ENCODE peak calls at places on chromosome 5, in ten cellular contexts. One of them, this sample, is unnamed. For H3K9me3, the result is how much of the 10 kb centered on the place peaks cover.

GRCh38 chr5:35856186-35857003 is at the start of gene IL7R:
- DNase-seq in HCT116: no peak
- DNase-seq in suprapubic skin: no peak
- DNase-seq in IMR-90: peak
- DNase-seq in AG04450: peak
- DNase-seq in HepG2: no peak
- DNase-seq in colonic mucosa: no peak
- DNase-seq in PC-3: peak
- DNase-seq in sigmoid colon: no peak
- DNase-seq in heart right ventricle: no peak
- DNase-seq in this sample: no peak

GRCh38 chr5:9054821-9055589 is 490.9 kb downstream of the SEMA5A start:
- DNase-seq in HCT116: no peak
- DNase-seq in suprapubic skin: no peak
- DNase-seq in IMR-90: peak
- DNase-seq in AG04450: no peak
- DNase-seq in HepG2: no peak
- DNase-seq in colonic mucosa: no peak
- DNase-seq in PC-3: peak
- DNase-seq in sigmoid colon: no peak
- DNase-seq in heart right ventricle: no peak
- DNase-seq in this sample: no peak

GRCh38 chr5:95043648-95044047 is 241.2 kb downstream of the MCTP1 start:
- DNase-seq in HCT116: no peak
- DNase-seq in suprapubic skin: no peak
- DNase-seq in IMR-90: no peak
- DNase-seq in AG04450: no peak
- DNase-seq in HepG2: no peak
- DNase-seq in colonic mucosa: no peak
- DNase-seq in PC-3: no peak
- DNase-seq in sigmoid colon: no peak
- DNase-seq in heart right ventricle: no peak
- DNase-seq in this sample: no peak

GRCh38 chr5:3602713-3603502 is 7.3 kb downstream of the IRX1 start:
- DNase-seq in HCT116: no peak
- DNase-seq in suprapubic skin: no peak
- DNase-seq in IMR-90: no peak
- DNase-seq in AG04450: no peak
- DNase-seq in HepG2: peak
- DNase-seq in colonic mucosa: no peak
- DNase-seq in PC-3: no peak
- DNase-seq in sigmoid colon: no peak
- DNase-seq in heart right ventricle: no peak
- DNase-seq in this sample: peak

GRCh38 chr5:175700991-175701390 is 43.1 kb downstream of the HRH2 start:
- DNase-seq in HCT116: peak
- DNase-seq in suprapubic skin: peak
- DNase-seq in IMR-90: no peak
- DNase-seq in AG04450: no peak
- DNase-seq in HepG2: no peak
- DNase-seq in colonic mucosa: no peak
- DNase-seq in PC-3: peak
- DNase-seq in sigmoid colon: no peak
- DNase-seq in heart right ventricle: no peak
- DNase-seq in this sample: no peak

GRCh38 chr5:38883842-38884241 is 38.0 kb downstream of the OSMR start:
- DNase-seq in HCT116: no peak
- DNase-seq in suprapubic skin: no peak
- DNase-seq in IMR-90: no peak
- DNase-seq in AG04450: no peak
- DNase-seq in HepG2: no peak
- DNase-seq in colonic mucosa: no peak
- DNase-seq in PC-3: no peak
- DNase-seq in sigmoid colon: no peak
- DNase-seq in heart right ventricle: no peak
- DNase-seq in this sample: no peak

GRCh38 chr5:163162645-163163044 is 274.8 kb upstream of the CCNG1 start:
- DNase-seq in HCT116: no peak
- DNase-seq in suprapubic skin: no peak
- DNase-seq in IMR-90: no peak
- DNase-seq in AG04450: no peak
- DNase-seq in HepG2: no peak
- DNase-seq in colonic mucosa: no peak
- DNase-seq in PC-3: no peak
- DNase-seq in sigmoid colon: no peak
- DNase-seq in heart right ventricle: no peak
- DNase-seq in this sample: no peak

GRCh38 chr5:137630216-137630971 is 105.5 kb downstream of the KLHL3 start:
- DNase-seq in HCT116: no peak
- DNase-seq in suprapubic skin: no peak
- DNase-seq in IMR-90: no peak
- DNase-seq in AG04450: no peak
- DNase-seq in HepG2: no peak
- DNase-seq in colonic mucosa: no peak
- DNase-seq in PC-3: no peak
- DNase-seq in sigmoid colon: no peak
- DNase-seq in heart right ventricle: no peak
- DNase-seq in this sample: peak

GRCh38 chr5:2704806-2705645 is 46.5 kb downstream of the IRX2 start:
- DNase-seq in HCT116: no peak
- DNase-seq in suprapubic skin: no peak
- DNase-seq in IMR-90: no peak
- DNase-seq in AG04450: no peak
- DNase-seq in HepG2: no peak
- DNase-seq in colonic mucosa: no peak
- DNase-seq in PC-3: no peak
- DNase-seq in sigmoid colon: peak
- DNase-seq in heart right ventricle: no peak
- DNase-seq in this sample: no peak

GRCh38 chr5:142357469-142358090 is 32.8 kb upstream of the SPRY4 start:
- DNase-seq in HCT116: no peak
- DNase-seq in suprapubic skin: peak
- DNase-seq in IMR-90: peak
- DNase-seq in AG04450: no peak
- DNase-seq in HepG2: no peak
- DNase-seq in colonic mucosa: no peak
- DNase-seq in PC-3: no peak
- DNase-seq in sigmoid colon: peak
- DNase-seq in heart right ventricle: no peak
- DNase-seq in this sample: peak

DNA sequence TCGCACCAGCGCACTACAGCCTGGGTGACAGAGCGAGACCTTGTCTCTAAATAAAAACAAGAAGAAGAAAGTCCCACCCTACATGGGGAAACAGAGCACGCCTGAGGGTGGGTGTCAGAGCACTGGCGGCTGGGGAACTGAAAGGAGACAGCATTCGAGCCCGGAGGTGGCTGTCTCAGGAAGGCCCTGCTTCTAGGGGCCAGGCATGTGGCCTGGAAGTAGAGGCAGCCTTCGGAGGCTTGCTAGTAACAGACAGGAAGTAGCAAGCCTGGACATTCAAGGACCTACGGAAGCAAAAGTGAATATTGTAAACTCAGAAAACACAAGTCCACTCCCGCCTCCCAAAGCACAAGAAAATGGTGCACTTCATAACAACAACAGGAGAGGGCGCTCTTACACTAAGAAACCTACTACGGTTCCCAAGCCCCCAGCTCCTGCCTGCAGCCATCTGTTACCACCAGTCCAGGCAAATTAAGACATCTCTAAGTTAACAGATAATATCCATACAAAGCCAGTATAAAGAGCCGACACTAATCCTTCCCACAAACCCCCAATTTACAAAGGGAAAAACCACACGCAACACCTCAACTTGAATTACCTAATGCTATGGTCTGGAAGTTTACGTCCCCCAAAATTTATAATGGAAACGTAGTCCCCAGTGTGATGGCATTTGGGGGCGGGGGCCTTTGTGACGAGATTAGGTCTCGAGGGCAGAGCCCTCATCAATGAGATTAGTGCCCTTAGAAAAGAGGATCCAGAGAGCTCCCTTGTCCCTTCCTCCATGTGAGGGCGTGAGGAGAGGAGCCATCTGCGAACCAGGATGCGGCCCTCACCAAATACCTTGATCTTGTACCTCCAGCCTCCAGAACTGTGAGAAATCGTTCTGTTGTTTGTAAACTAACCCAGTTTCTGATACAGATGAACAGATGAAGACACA is 7.7 kb downstream of the RASGEF1C start:
- DNase-seq in HCT116: peak
- DNase-seq in suprapubic skin: no peak
- DNase-seq in IMR-90: no peak
- DNase-seq in AG04450: no peak
- DNase-seq in HepG2: peak
- DNase-seq in colonic mucosa: no peak
- DNase-seq in PC-3: peak
- DNase-seq in sigmoid colon: no peak
- DNase-seq in heart right ventricle: no peak
- DNase-seq in this sample: peak
- TF ChIP-seq CTCF in HCT116: peak
- TF ChIP-seq CTCF in suprapubic skin: no peak
- TF ChIP-seq CTCF in IMR-90: peak
- TF ChIP-seq CTCF in AG04450: peak
- TF ChIP-seq CTCF in HepG2: peak
- TF ChIP-seq CTCF in colonic mucosa: peak
- TF ChIP-seq CTCF in PC-3: peak
- TF ChIP-seq CTCF in sigmoid colon: no peak
- TF ChIP-seq CTCF in heart right ventricle: peak
- TF ChIP-seq CTCF in this sample: peak

DNA sequence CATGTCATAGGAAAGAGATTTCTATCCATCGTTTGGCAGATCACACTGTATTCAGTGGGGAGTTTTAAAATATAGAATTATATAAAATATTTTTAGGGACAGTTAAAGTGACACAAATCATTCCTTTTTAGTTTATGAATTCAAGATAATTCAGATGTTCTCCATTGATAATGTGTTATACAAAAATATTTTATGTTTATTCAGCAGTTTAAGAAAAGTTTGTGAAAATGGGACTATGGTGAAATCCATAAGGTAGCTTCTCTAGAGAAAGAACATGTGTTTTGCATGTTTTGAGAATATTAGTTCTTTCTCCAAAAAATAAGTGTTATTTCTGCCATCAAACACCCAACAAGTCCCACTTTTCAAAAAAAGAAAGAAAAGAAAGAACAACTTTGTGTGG is 122.9 kb downstream of the EMB start:
- DNase-seq in HCT116: no peak
- DNase-seq in suprapubic skin: no peak
- DNase-seq in IMR-90: no peak
- DNase-seq in AG04450: no peak
- DNase-seq in HepG2: no peak
- DNase-seq in colonic mucosa: no peak
- DNase-seq in PC-3: no peak
- DNase-seq in sigmoid colon: no peak
- DNase-seq in heart right ventricle: no peak
- DNase-seq in this sample: no peak
- H3K9me3 ChIP-seq in HCT116: under half
- H3K9me3 ChIP-seq in suprapubic skin: under half
- H3K9me3 ChIP-seq in IMR-90: under half
- H3K9me3 ChIP-seq in AG04450: under half
- H3K9me3 ChIP-seq in HepG2: half or more
- H3K9me3 ChIP-seq in colonic mucosa: under half
- H3K9me3 ChIP-seq in PC-3: under half
- H3K9me3 ChIP-seq in sigmoid colon: under half
- H3K9me3 ChIP-seq in heart right ventricle: under half
- H3K9me3 ChIP-seq in this sample: half or more

DNA sequence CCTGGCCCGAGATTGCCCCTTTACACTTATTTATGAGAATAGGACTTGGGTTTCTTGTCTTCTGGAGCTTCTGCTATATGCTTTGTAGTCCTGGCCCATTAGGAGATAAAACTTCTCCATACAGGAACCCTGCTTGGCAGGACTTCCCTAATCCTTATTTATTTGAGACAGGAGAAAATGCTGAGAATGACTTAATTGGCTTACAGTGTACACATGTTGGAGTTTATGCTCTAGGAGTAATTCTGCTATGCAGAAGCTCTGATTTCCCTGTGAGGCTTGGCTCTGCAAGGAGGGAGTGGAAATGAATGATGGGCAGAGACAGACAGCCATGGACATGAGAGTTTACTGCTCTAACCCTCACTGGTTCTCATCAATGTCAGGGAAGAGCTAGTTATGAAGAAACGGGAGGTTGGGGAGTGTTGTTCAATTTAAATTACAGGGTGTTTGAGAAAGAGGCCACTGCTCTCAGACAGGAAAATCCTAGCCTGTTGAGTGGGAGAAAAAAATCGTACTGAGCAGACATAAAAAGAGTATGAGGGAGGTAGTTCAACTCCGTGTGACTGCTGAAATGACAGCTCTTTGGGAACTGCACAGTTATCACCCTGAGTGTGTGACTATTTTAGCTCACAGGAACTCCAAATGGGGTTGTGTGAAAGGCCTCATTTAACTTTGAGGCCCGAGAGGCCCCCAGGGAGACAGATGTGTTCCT is 37.5 kb downstream of the ACTBL2 start:
- DNase-seq in HCT116: no peak
- DNase-seq in suprapubic skin: no peak
- DNase-seq in IMR-90: no peak
- DNase-seq in AG04450: no peak
- DNase-seq in HepG2: no peak
- DNase-seq in colonic mucosa: no peak
- DNase-seq in PC-3: no peak
- DNase-seq in sigmoid colon: no peak
- DNase-seq in heart right ventricle: no peak
- DNase-seq in this sample: no peak
- H3K27ac ChIP-seq in HCT116: no peak
- H3K27ac ChIP-seq in suprapubic skin: no peak
- H3K27ac ChIP-seq in IMR-90: peak
- H3K27ac ChIP-seq in AG04450: no peak
- H3K27ac ChIP-seq in HepG2: no peak
- H3K27ac ChIP-seq in colonic mucosa: no peak
- H3K27ac ChIP-seq in PC-3: no peak
- H3K27ac ChIP-seq in sigmoid colon: no peak
- H3K27ac ChIP-seq in heart right ventricle: peak
- H3K27ac ChIP-seq in this sample: no peak

GRCh38 chr5:72394688-72395087 is 74.5 kb downstream of the PTCD2 start:
- DNase-seq in HCT116: no peak
- DNase-seq in suprapubic skin: no peak
- DNase-seq in IMR-90: no peak
- DNase-seq in AG04450: no peak
- DNase-seq in HepG2: no peak
- DNase-seq in colonic mucosa: no peak
- DNase-seq in PC-3: peak
- DNase-seq in sigmoid colon: no peak
- DNase-seq in heart right ventricle: no peak
- DNase-seq in this sample: peak
- TF ChIP-seq CTCF in HCT116: peak
- TF ChIP-seq CTCF in suprapubic skin: no peak
- TF ChIP-seq CTCF in IMR-90: peak
- TF ChIP-seq CTCF in AG04450: peak
- TF ChIP-seq CTCF in HepG2: peak
- TF ChIP-seq CTCF in colonic mucosa: no peak
- TF ChIP-seq CTCF in PC-3: peak
- TF ChIP-seq CTCF in sigmoid colon: no peak
- TF ChIP-seq CTCF in heart right ventricle: peak
- TF ChIP-seq CTCF in this sample: peak

This sample was measured in endodermal cell.